ENCODE peak calls at places on chromosomes 12 and 14, in five cellular contexts. Y, R, L, O and I are unnamed samples.
A peak's percentile ranks its signal among the peaks of the same experiment; 100 is the strongest.

GRCh38 chr12:57005980-57006808 is at the start of gene ZBTB39:
- DNase-seq in Y (peak; percentile 59), R (peak; percentile 35), L (peak; percentile 54), O (peak; percentile 81), I (peak; percentile 73)

GRCh38 chr12:19915392-19916192 is 452.7 kb upstream of the PDE3A start:
- DNase-seq in Y (peak; percentile 66), R (peak; percentile 13), L (no peak), O (no peak), I (no peak)

GRCh38 chr12:130418261-130418660 is 80.6 kb downstream of the PIWIL1 start:
- DNase-seq in Y (no peak), R (no peak), L (no peak), O (no peak), I (no peak)

GRCh38 chr12:104886418-104887401 is 71.4 kb downstream of the SLC41A2 start:
- DNase-seq in Y (no peak), R (no peak), L (no peak), O (no peak), I (no peak)

GRCh38 chr12:47950856-47951468 is 12.4 kb upstream of the TMEM106C start:
- DNase-seq in Y (no peak), R (no peak), L (no peak), O (no peak), I (no peak)

GRCh38 chr14:63988579-63988978 is 135.8 kb downstream of the SYNE2 start:
- DNase-seq in Y (no peak), R (no peak), L (no peak), O (no peak), I (no peak)

GRCh38 chr12:124391340-124392261 is 96.7 kb downstream of the RFLNA start:
- DNase-seq in Y (peak; percentile 14), R (peak; percentile 74), L (no peak), O (peak; percentile 84), I (peak; percentile 69)

GRCh38 chr14:65495196-65495595 is 82.7 kb downstream of the FUT8 start:
- DNase-seq in Y (no peak), R (no peak), L (no peak), O (no peak), I (no peak)

GRCh38 chr12:43737646-43738045 is 20.9 kb downstream of the PUS7L start:
- DNase-seq in Y (no peak), R (no peak), L (no peak), O (no peak), I (no peak)

GRCh38 chr14:37584211-37585100 is 10.6 kb downstream of the FOXA1 start:
- DNase-seq in Y (no peak), R (no peak), L (no peak), O (no peak), I (no peak)

GRCh38 chr14:28719130-28719529 is 47.5 kb upstream of the FOXG1 start:
- DNase-seq in Y (no peak), R (no peak), L (no peak), O (no peak), I (no peak)

GRCh38 chr12:106161491-106161890 is 22.7 kb upstream of the NUAK1 start:
- DNase-seq in Y (no peak), R (no peak), L (no peak), O (no peak), I (no peak)

GRCh38 chr14:103628221-103628683 is 759 bp upstream of the KLC1 start:
- DNase-seq in Y (no peak), R (no peak), L (no peak), O (no peak), I (no peak)

GRCh38 chr12:39355841-39356240 is 87.1 kb downstream of the KIF21A start:
- DNase-seq in Y (no peak), R (no peak), L (no peak), O (no peak), I (no peak)

GRCh38 chr14:72104011-72104613 is 171.9 kb downstream of the RGS6 start:
- DNase-seq in Y (no peak), R (peak; percentile 3), L (no peak), O (peak; percentile 4), I (peak; percentile 1)

GRCh38 chr12:88579941-88580871 is at the start of gene KITLG:
- DNase-seq in Y (peak; percentile 89), R (no peak), L (no peak), O (peak; percentile 27), I (no peak)

GRCh38 chr14:38201137-38201828 is 6.4 kb upstream of the SSTR1 start:
- DNase-seq in Y (no peak), R (no peak), L (no peak), O (no peak), I (no peak)

GRCh38 chr12:47775100-47775911 is 2.3 kb downstream of the SLC48A1 start:
- DNase-seq in Y (no peak), R (peak; percentile 74), L (no peak), O (no peak), I (no peak)

GRCh38 chr12:23133471-23133870 is 508.5 kb downstream of the ETNK1 start:
- DNase-seq in Y (no peak), R (no peak), L (no peak), O (no peak), I (no peak)

GRCh38 chr12:19434538-19434937 is 4.8 kb upstream of the AEBP2 start:
- DNase-seq in Y (no peak), R (peak; percentile 41), L (no peak), O (no peak), I (no peak)

GRCh38 chr12:95258803-95259202 is 41.2 kb downstream of the VEZT start:
- DNase-seq in Y (no peak), R (no peak), L (no peak), O (no peak), I (no peak)

GRCh38 chr14:80700601-80701000 is 240.9 kb downstream of the CEP128 start:
- DNase-seq in Y (no peak), R (no peak), L (no peak), O (no peak), I (no peak)

GRCh38 chr12:44127966-44128365 is 292.1 kb downstream of the TMEM117 start:
- DNase-seq in Y (no peak), R (no peak), L (no peak), O (no peak), I (no peak)

GRCh38 chr12:111046896-111047295 is 126.5 kb upstream of the MYL2 start:
- DNase-seq in Y (no peak), R (no peak), L (no peak), O (no peak), I (no peak)

GRCh38 chr14:92726135-92726932 is 22.1 kb downstream of the LGMN start:
- DNase-seq in Y (no peak), R (no peak), L (peak; percentile 7), O (no peak), I (no peak)

GRCh38 chr14:95770777-95771176 is 56.9 kb upstream of the TCL1A start:
- DNase-seq in Y (peak; percentile 36), R (no peak), L (no peak), O (no peak), I (no peak)

GRCh38 chr12:26120561-26121274 is 4.1 kb downstream of the BHLHE41 start:
- DNase-seq in Y (no peak), R (no peak), L (no peak), O (no peak), I (no peak)

GRCh38 chr12:109557809-109558208 is 15.5 kb downstream of the MMAB start:
- DNase-seq in Y (no peak), R (no peak), L (no peak), O (no peak), I (no peak)

GRCh38 chr12:82862069-82862841 is 175.5 kb downstream of the TMTC2 start:
- DNase-seq in Y (no peak), R (no peak), L (no peak), O (no peak), I (no peak)

GRCh38 chr14:81033841-81034240 is 78.4 kb downstream of the TSHR start:
- DNase-seq in Y (no peak), R (peak; percentile 92), L (no peak), O (no peak), I (no peak)

GRCh38 chr14:77140343-77140936 is 1.2 kb downstream of the ZDHHC22 start:
- DNase-seq in Y (peak; percentile 19), R (no peak), L (no peak), O (no peak), I (no peak)

GRCh38 chr12:32949815-32950214 is 53.2 kb upstream of the PKP2 start:
- DNase-seq in Y (no peak), R (no peak), L (no peak), O (no peak), I (no peak)

GRCh38 chr14:92456215-92457017 is 57.2 kb upstream of the RIN3 start:
- DNase-seq in Y (no peak), R (peak; percentile 62), L (no peak), O (no peak), I (peak; percentile 26)

GRCh38 chr14:55746533-55746932 is 166.5 kb downstream of the KTN1 start:
- DNase-seq in Y (no peak), R (no peak), L (no peak), O (no peak), I (no peak)

GRCh38 chr14:23364164-23364571 is 804 bp downstream of the EFS start:
- DNase-seq in Y (no peak), R (no peak), L (no peak), O (no peak), I (no peak)

GRCh38 chr12:23303821-23304220 is 645.6 kb downstream of the SOX5 start:
- DNase-seq in Y (no peak), R (no peak), L (no peak), O (no peak), I (no peak)